ENCODE peak calls at places on chromosomes 6 and 20, in nine cellular contexts. Z is foreskin fibroblast, P is H7, L is small intestine, F is Calu3, D is GM03348, N is HL-60, G is myocyte, W is HTR-8/SVneo. Y is an unnamed sample.

GRCh38 chr6:42226251-42227143 is 8.8 kb upstream of the MRPS10 start:
- DNase-seq in Z (peak; percentile 85), F (peak; percentile 89), G (peak; percentile 80), P (no peak), W (peak; percentile 82), L (peak; percentile 89), D (peak; percentile 42), N (no peak), Y (peak; percentile 84)

GRCh38 chr20:23085415-23086055 is 589 bp downstream of the CD93 start:
- DNase-seq in P (no peak), W (no peak), Z (no peak), L (no peak), F (no peak), G (no peak), D (no peak), N (no peak), Y (no peak)

GRCh38 chr6:47180633-47181032 is 129.1 kb downstream of the TNFRSF21 start:
- DNase-seq in D (no peak), Z (peak; percentile 56), P (no peak), G (peak; percentile 47), F (no peak), W (no peak), N (no peak), L (no peak), Y (peak; percentile 73)

GRCh38 chr6:13767121-13767794 is 47.1 kb downstream of the MCUR1 start:
- DNase-seq in F (no peak), L (no peak), G (peak; percentile 79), W (no peak), N (no peak), Z (peak; percentile 64), D (peak; percentile 61), P (peak; percentile 65), Y (peak; percentile 72)

GRCh38 chr6:135291288-135292116 is 110.4 kb downstream of the MYB start:
- DNase-seq in L (no peak), G (peak; percentile 7), N (no peak), P (no peak), W (peak; percentile 51), Z (peak; percentile 18), D (peak; percentile 11), F (no peak), Y (peak; percentile 7)

GRCh38 chr6:44116643-44117382 is 10.4 kb downstream of the MRPL14 start:
- DNase-seq in D (peak; percentile 79), N (no peak), F (no peak), Z (peak; percentile 84), L (no peak), W (peak; percentile 43), G (peak; percentile 82), P (no peak), Y (peak; percentile 94)

GRCh38 chr6:90369024-90369519 is 72.4 kb upstream of the BACH2 start:
- DNase-seq in W (peak; percentile 78), F (peak; percentile 82), N (no peak), Z (peak; percentile 99), D (peak; percentile 89), G (peak; percentile 97), L (peak; percentile 43), P (peak; percentile 36), Y (peak; percentile 98)

GRCh38 chr6:156715839-156716238 is 61.3 kb upstream of the ARID1B start:
- DNase-seq in L (peak; percentile 87), N (no peak), D (no peak), Z (no peak), G (no peak), P (no peak), F (no peak), W (no peak), Y (no peak)

GRCh38 chr20:22333885-22334545 is 250.4 kb downstream of the FOXA2 start:
- DNase-seq in D (peak; percentile 85), P (peak; percentile 71), N (peak; percentile 54), W (peak; percentile 56), Z (peak; percentile 49), L (peak; percentile 51), F (peak; percentile 42), G (peak; percentile 61), Y (peak; percentile 79)

GRCh38 chr20:46213946-46214830 is 94.1 kb downstream of the CDH22 start:
- DNase-seq in P (peak; percentile 21), L (no peak), G (peak; percentile 26), W (no peak), D (no peak), F (no peak), N (no peak), Z (peak; percentile 17), Y (no peak)